ENCODE peak calls at places on chromosomes 5 and 9, in eight cellular contexts. One of them, this sample, is unnamed.

GRCh38 chr9:130779153-130779855 is 55.8 kb upstream of the ABL1 start:
- DNase-seq in cardiac muscle cell: no peak
- DNase-seq in HCT116: no peak
- DNase-seq in PC-3: no peak
- DNase-seq in dorsolateral prefrontal cortex: no peak
- DNase-seq in lower lobe of right lung: no peak
- DNase-seq in mammary epithelial cell: no peak
- DNase-seq in right atrium auricular region: no peak
- DNase-seq in this sample: no peak

GRCh38 chr9:28779240-28779639 is 1206.0 kb upstream of the C9orf72 start:
- DNase-seq in cardiac muscle cell: peak
- DNase-seq in HCT116: no peak
- DNase-seq in PC-3: peak
- DNase-seq in dorsolateral prefrontal cortex: no peak
- DNase-seq in lower lobe of right lung: no peak
- DNase-seq in mammary epithelial cell: peak
- DNase-seq in right atrium auricular region: no peak
- DNase-seq in this sample: no peak

GRCh38 chr5:38541174-38541724 is 15.2 kb downstream of the LIFR start:
- DNase-seq in cardiac muscle cell: no peak
- DNase-seq in HCT116: no peak
- DNase-seq in PC-3: peak
- DNase-seq in dorsolateral prefrontal cortex: no peak
- DNase-seq in lower lobe of right lung: no peak
- DNase-seq in mammary epithelial cell: no peak
- DNase-seq in right atrium auricular region: no peak
- DNase-seq in this sample: no peak

GRCh38 chr9:2570615-2571479 is 50.7 kb upstream of the VLDLR start:
- DNase-seq in cardiac muscle cell: peak
- DNase-seq in HCT116: peak
- DNase-seq in PC-3: peak
- DNase-seq in dorsolateral prefrontal cortex: no peak
- DNase-seq in lower lobe of right lung: peak
- DNase-seq in mammary epithelial cell: peak
- DNase-seq in right atrium auricular region: peak
- DNase-seq in this sample: no peak

GRCh38 chr9:91908293-91908623 is 41.8 kb downstream of the ROR2 start:
- DNase-seq in cardiac muscle cell: no peak
- DNase-seq in HCT116: no peak
- DNase-seq in PC-3: no peak
- DNase-seq in dorsolateral prefrontal cortex: no peak
- DNase-seq in lower lobe of right lung: no peak
- DNase-seq in mammary epithelial cell: no peak
- DNase-seq in right atrium auricular region: no peak
- DNase-seq in this sample: no peak

GRCh38 chr5:56060276-56061110 is 65.7 kb upstream of the IL6ST start:
- DNase-seq in cardiac muscle cell: no peak
- DNase-seq in HCT116: no peak
- DNase-seq in PC-3: no peak
- DNase-seq in dorsolateral prefrontal cortex: no peak
- DNase-seq in lower lobe of right lung: no peak
- DNase-seq in mammary epithelial cell: no peak
- DNase-seq in right atrium auricular region: no peak
- DNase-seq in this sample: no peak

GRCh38 chr9:97484134-97484533 is 17.3 kb upstream of the TMOD1 start:
- DNase-seq in cardiac muscle cell: no peak
- DNase-seq in HCT116: no peak
- DNase-seq in PC-3: no peak
- DNase-seq in dorsolateral prefrontal cortex: no peak
- DNase-seq in lower lobe of right lung: no peak
- DNase-seq in mammary epithelial cell: no peak
- DNase-seq in right atrium auricular region: no peak
- DNase-seq in this sample: no peak

GRCh38 chr9:130366888-130367550 is 77.7 kb upstream of the ASS1 start:
- DNase-seq in cardiac muscle cell: no peak
- DNase-seq in HCT116: no peak
- DNase-seq in PC-3: no peak
- DNase-seq in dorsolateral prefrontal cortex: no peak
- DNase-seq in lower lobe of right lung: no peak
- DNase-seq in mammary epithelial cell: no peak
- DNase-seq in right atrium auricular region: no peak
- DNase-seq in this sample: no peak

GRCh38 chr5:135657536-135658307 is 78.9 kb upstream of the CXCL14 start:
- DNase-seq in cardiac muscle cell: no peak
- DNase-seq in HCT116: no peak
- DNase-seq in PC-3: no peak
- DNase-seq in dorsolateral prefrontal cortex: no peak
- DNase-seq in lower lobe of right lung: no peak
- DNase-seq in mammary epithelial cell: no peak
- DNase-seq in right atrium auricular region: no peak
- DNase-seq in this sample: no peak

GRCh38 chr9:12956805-12957204 is 182.0 kb downstream of the LURAP1L start:
- DNase-seq in cardiac muscle cell: peak
- DNase-seq in HCT116: no peak
- DNase-seq in PC-3: no peak
- DNase-seq in dorsolateral prefrontal cortex: no peak
- DNase-seq in lower lobe of right lung: no peak
- DNase-seq in mammary epithelial cell: no peak
- DNase-seq in right atrium auricular region: no peak
- DNase-seq in this sample: no peak

GRCh38 chr9:130912932-130913598 is 16.5 kb upstream of the QRFP start:
- DNase-seq in cardiac muscle cell: peak
- DNase-seq in HCT116: no peak
- DNase-seq in PC-3: peak
- DNase-seq in dorsolateral prefrontal cortex: peak
- DNase-seq in lower lobe of right lung: no peak
- DNase-seq in mammary epithelial cell: peak
- DNase-seq in right atrium auricular region: peak
- DNase-seq in this sample: no peak

GRCh38 chr5:142619815-142620214 is 66.1 kb downstream of the FGF1 start:
- DNase-seq in cardiac muscle cell: no peak
- DNase-seq in HCT116: no peak
- DNase-seq in PC-3: no peak
- DNase-seq in dorsolateral prefrontal cortex: no peak
- DNase-seq in lower lobe of right lung: no peak
- DNase-seq in mammary epithelial cell: no peak
- DNase-seq in right atrium auricular region: no peak
- DNase-seq in this sample: no peak

GRCh38 chr5:126531543-126532120 is 63.4 kb downstream of the ALDH7A1 start:
- DNase-seq in cardiac muscle cell: peak
- DNase-seq in HCT116: no peak
- DNase-seq in PC-3: no peak
- DNase-seq in dorsolateral prefrontal cortex: no peak
- DNase-seq in lower lobe of right lung: no peak
- DNase-seq in mammary epithelial cell: peak
- DNase-seq in right atrium auricular region: peak
- DNase-seq in this sample: no peak

GRCh38 chr9:128203024-128203841 is at the start of gene DNM1:
- DNase-seq in cardiac muscle cell: peak
- DNase-seq in HCT116: no peak
- DNase-seq in PC-3: peak
- DNase-seq in dorsolateral prefrontal cortex: peak
- DNase-seq in lower lobe of right lung: peak
- DNase-seq in mammary epithelial cell: peak
- DNase-seq in right atrium auricular region: no peak
- DNase-seq in this sample: peak

GRCh38 chr5:58641533-58641932 is 58.7 kb downstream of the RAB3C start:
- DNase-seq in cardiac muscle cell: no peak
- DNase-seq in HCT116: no peak
- DNase-seq in PC-3: no peak
- DNase-seq in dorsolateral prefrontal cortex: no peak
- DNase-seq in lower lobe of right lung: no peak
- DNase-seq in mammary epithelial cell: peak
- DNase-seq in right atrium auricular region: no peak
- DNase-seq in this sample: no peak

GRCh38 chr9:119951591-119951990 is 582.4 kb upstream of the BRINP1 start:
- DNase-seq in cardiac muscle cell: no peak
- DNase-seq in HCT116: no peak
- DNase-seq in PC-3: no peak
- DNase-seq in dorsolateral prefrontal cortex: no peak
- DNase-seq in lower lobe of right lung: no peak
- DNase-seq in mammary epithelial cell: no peak
- DNase-seq in right atrium auricular region: no peak
- DNase-seq in this sample: no peak

GRCh38 chr9:93642961-93643360 is 66.6 kb downstream of the PHF2 start:
- DNase-seq in cardiac muscle cell: peak
- DNase-seq in HCT116: no peak
- DNase-seq in PC-3: peak
- DNase-seq in dorsolateral prefrontal cortex: no peak
- DNase-seq in lower lobe of right lung: no peak
- DNase-seq in mammary epithelial cell: no peak
- DNase-seq in right atrium auricular region: no peak
- DNase-seq in this sample: no peak

GRCh38 chr5:181152406-181152805 is 5.0 kb downstream of the OR2V2 start:
- DNase-seq in cardiac muscle cell: no peak
- DNase-seq in HCT116: no peak
- DNase-seq in PC-3: peak
- DNase-seq in dorsolateral prefrontal cortex: no peak
- DNase-seq in lower lobe of right lung: no peak
- DNase-seq in mammary epithelial cell: no peak
- DNase-seq in right atrium auricular region: no peak
- DNase-seq in this sample: no peak

DNA sequence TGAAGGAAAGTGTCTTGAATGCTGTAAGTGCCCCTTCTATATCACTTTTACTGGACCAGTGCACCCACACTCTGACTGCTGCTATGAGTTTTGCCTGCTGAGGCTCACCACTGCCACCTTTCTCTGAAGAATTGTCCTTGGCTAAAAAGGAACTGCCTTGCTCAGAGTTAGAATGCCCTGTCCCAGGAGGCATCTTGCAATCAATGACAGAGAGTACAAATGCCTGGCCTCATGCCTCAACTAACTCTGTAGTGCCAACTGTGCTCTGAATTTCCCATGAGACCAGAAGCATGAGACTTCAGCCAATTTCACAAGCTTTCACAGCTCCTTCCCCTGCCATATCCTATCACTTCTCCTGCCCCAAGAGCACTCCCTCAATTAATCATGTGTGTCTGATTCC is 569.7 kb downstream of the ZNF608 start:
- DNase-seq in cardiac muscle cell: peak
- DNase-seq in HCT116: no peak
- DNase-seq in PC-3: no peak
- DNase-seq in dorsolateral prefrontal cortex: no peak
- DNase-seq in lower lobe of right lung: no peak
- DNase-seq in mammary epithelial cell: no peak
- DNase-seq in right atrium auricular region: peak
- DNase-seq in this sample: no peak
- TF ChIP-seq CTCF in cardiac muscle cell: no peak
- TF ChIP-seq CTCF in HCT116: no peak
- TF ChIP-seq CTCF in PC-3: no peak
- TF ChIP-seq CTCF in dorsolateral prefrontal cortex: no peak
- TF ChIP-seq CTCF in lower lobe of right lung: no peak
- TF ChIP-seq CTCF in mammary epithelial cell: no peak
- TF ChIP-seq CTCF in right atrium auricular region: peak
- TF ChIP-seq CTCF in this sample: no peak

GRCh38 chr5:147098233-147098790 is 136.5 kb upstream of the STK32A start:
- DNase-seq in cardiac muscle cell: peak
- DNase-seq in HCT116: peak
- DNase-seq in PC-3: peak
- DNase-seq in dorsolateral prefrontal cortex: no peak
- DNase-seq in lower lobe of right lung: no peak
- DNase-seq in mammary epithelial cell: peak
- DNase-seq in right atrium auricular region: no peak
- DNase-seq in this sample: no peak
- TF ChIP-seq CTCF in cardiac muscle cell: peak
- TF ChIP-seq CTCF in HCT116: peak
- TF ChIP-seq CTCF in PC-3: peak
- TF ChIP-seq CTCF in dorsolateral prefrontal cortex: peak
- TF ChIP-seq CTCF in lower lobe of right lung: peak
- TF ChIP-seq CTCF in mammary epithelial cell: peak
- TF ChIP-seq CTCF in right atrium auricular region: peak
- TF ChIP-seq CTCF in this sample: peak

DNA sequence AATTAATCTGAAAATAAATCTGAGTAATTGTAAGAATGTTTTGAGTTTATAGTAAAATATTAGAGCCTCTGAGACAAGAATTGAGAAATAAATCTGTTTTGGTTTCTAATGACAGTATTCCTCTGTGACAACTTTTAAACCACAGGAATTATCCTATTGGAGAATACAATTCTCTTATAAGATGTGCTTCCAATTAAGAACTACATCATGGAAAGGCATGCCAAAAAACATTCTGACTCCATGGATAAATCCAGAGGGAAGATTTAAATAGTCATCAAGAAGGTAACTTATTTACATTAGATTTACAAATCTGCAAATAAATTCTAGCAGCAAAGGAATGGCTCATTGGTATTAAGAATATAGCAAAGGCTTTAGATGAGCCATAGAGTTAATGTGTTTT is 178.3 kb upstream of the ACOT12 start:
- DNase-seq in cardiac muscle cell: no peak
- DNase-seq in HCT116: no peak
- DNase-seq in PC-3: no peak
- DNase-seq in dorsolateral prefrontal cortex: no peak
- DNase-seq in lower lobe of right lung: no peak
- DNase-seq in mammary epithelial cell: no peak
- DNase-seq in right atrium auricular region: no peak
- DNase-seq in this sample: no peak
- TF ChIP-seq CTCF in cardiac muscle cell: no peak
- TF ChIP-seq CTCF in HCT116: no peak
- TF ChIP-seq CTCF in PC-3: no peak
- TF ChIP-seq CTCF in dorsolateral prefrontal cortex: no peak
- TF ChIP-seq CTCF in lower lobe of right lung: no peak
- TF ChIP-seq CTCF in mammary epithelial cell: no peak
- TF ChIP-seq CTCF in right atrium auricular region: no peak
- TF ChIP-seq CTCF in this sample: no peak

GRCh38 chr5:95646569-95647330 is at the start of gene RFESD:
- DNase-seq in cardiac muscle cell: peak
- DNase-seq in HCT116: peak
- DNase-seq in PC-3: peak
- DNase-seq in dorsolateral prefrontal cortex: peak
- DNase-seq in lower lobe of right lung: peak
- DNase-seq in mammary epithelial cell: peak
- DNase-seq in right atrium auricular region: peak
- DNase-seq in this sample: peak
- TF ChIP-seq CTCF in cardiac muscle cell: no peak
- TF ChIP-seq CTCF in HCT116: peak
- TF ChIP-seq CTCF in PC-3: peak
- TF ChIP-seq CTCF in dorsolateral prefrontal cortex: peak
- TF ChIP-seq CTCF in lower lobe of right lung: peak
- TF ChIP-seq CTCF in mammary epithelial cell: no peak
- TF ChIP-seq CTCF in right atrium auricular region: no peak
- TF ChIP-seq CTCF in this sample: peak

GRCh38 chr9:10026585-10026984 is 586.2 kb downstream of the PTPRD start:
- DNase-seq in cardiac muscle cell: no peak
- DNase-seq in HCT116: no peak
- DNase-seq in PC-3: no peak
- DNase-seq in dorsolateral prefrontal cortex: no peak
- DNase-seq in lower lobe of right lung: no peak
- DNase-seq in mammary epithelial cell: no peak
- DNase-seq in right atrium auricular region: no peak
- DNase-seq in this sample: no peak
- TF ChIP-seq CTCF in cardiac muscle cell: no peak
- TF ChIP-seq CTCF in HCT116: no peak
- TF ChIP-seq CTCF in PC-3: no peak
- TF ChIP-seq CTCF in dorsolateral prefrontal cortex: no peak
- TF ChIP-seq CTCF in lower lobe of right lung: no peak
- TF ChIP-seq CTCF in mammary epithelial cell: no peak
- TF ChIP-seq CTCF in right atrium auricular region: no peak
- TF ChIP-seq CTCF in this sample: no peak

This sample was measured in progenitor cell of endocrine pancreas.